ENCODE peak calls at places on chromosomes 7 and 10, in four cellular contexts. Y, D, F and I are unnamed samples.

GRCh38 chr7:65988084-65988483 is 6.1 kb upstream of the GUSB start:
- DNase-seq in F (no peak), Y (no peak), D (no peak), I (no peak)

GRCh38 chr7:5491251-5492044 is 67.8 kb upstream of the TNRC18 start:
- DNase-seq in F (no peak), Y (no peak), D (no peak), I (no peak)

GRCh38 chr7:31882187-31882586 is 188.0 kb downstream of the PDE1C start:
- DNase-seq in D (no peak), F (peak; percentile 37), Y (no peak), I (peak; percentile 40)

GRCh38 chr10:96912405-96912804 is 80.3 kb downstream of the LCOR start:
- DNase-seq in F (no peak), D (no peak), Y (no peak), I (no peak)

GRCh38 chr7:95199779-95200558 is 124.4 kb downstream of the PON1 start:
- DNase-seq in F (no peak), D (no peak), Y (peak; percentile 48), I (peak; percentile 67)

GRCh38 chr7:24438232-24438631 is 135.0 kb upstream of the PALS2 start:
- DNase-seq in D (no peak), Y (no peak), F (no peak), I (no peak)

GRCh38 chr10:119316729-119317097 is 109.3 kb downstream of the GRK5 start:
- DNase-seq in F (no peak), Y (peak; percentile 43), D (peak; percentile 22), I (peak; percentile 92)

GRCh38 chr7:34156336-34156735 is 251.0 kb downstream of the BMPER start:
- DNase-seq in D (no peak), F (no peak), Y (no peak), I (no peak)

GRCh38 chr10:112146799-112147198 is 36.8 kb downstream of the GPAM start:
- DNase-seq in D (no peak), F (no peak), Y (no peak), I (no peak)

GRCh38 chr10:18610517-18610916 is 40.9 kb downstream of the NSUN6 start:
- DNase-seq in D (peak; percentile 48), F (no peak), Y (peak; percentile 11), I (peak; percentile 58)

GRCh38 chr10:49290607-49291006 is 8.4 kb upstream of the C10orf71 start:
- DNase-seq in D (no peak), Y (no peak), F (no peak), I (no peak)

GRCh38 chr10:120503695-120504094 is 46.7 kb downstream of the PLPP4 start:
- DNase-seq in D (no peak), Y (no peak), F (no peak), I (no peak)

GRCh38 chr7:29878081-29878688 is 71.9 kb downstream of the WIPF3 start:
- DNase-seq in Y (no peak), D (peak; percentile 35), F (no peak), I (no peak)

GRCh38 chr10:93554760-93555432 is 11.6 kb upstream of the FFAR4 start:
- DNase-seq in Y (peak; percentile 80), D (peak; percentile 78), F (peak; percentile 85), I (peak; percentile 87)

GRCh38 chr10:66942407-66942806 is 16.6 kb downstream of the LRRTM3 start:
- DNase-seq in D (no peak), Y (no peak), F (no peak), I (no peak)
- H3K4me1 ChIP-seq in D (no peaks in the 10 kb centered on the region), Y (no peaks in the 10 kb centered on the region), F (no peaks in the 10 kb centered on the region), I (no peaks in the 10 kb centered on the region)

GRCh38 chr7:84111842-84112241 is 82.7 kb downstream of the SEMA3A start:
- DNase-seq in Y (no peak), D (no peak), F (no peak), I (no peak)

GRCh38 chr7:84110400-84110799 is 84.2 kb downstream of the SEMA3A start:
- DNase-seq in Y (no peak), F (no peak), D (no peak), I (peak; percentile 50)

GRCh38 chr7:84113906-84114875 is 80.4 kb downstream of the SEMA3A start:
- DNase-seq in F (no peak), Y (no peak), D (no peak), I (no peak)

GRCh38 chr7:84113286-84113685 is 81.3 kb downstream of the SEMA3A start:
- DNase-seq in F (no peak), Y (no peak), D (no peak), I (no peak)

DNA sequence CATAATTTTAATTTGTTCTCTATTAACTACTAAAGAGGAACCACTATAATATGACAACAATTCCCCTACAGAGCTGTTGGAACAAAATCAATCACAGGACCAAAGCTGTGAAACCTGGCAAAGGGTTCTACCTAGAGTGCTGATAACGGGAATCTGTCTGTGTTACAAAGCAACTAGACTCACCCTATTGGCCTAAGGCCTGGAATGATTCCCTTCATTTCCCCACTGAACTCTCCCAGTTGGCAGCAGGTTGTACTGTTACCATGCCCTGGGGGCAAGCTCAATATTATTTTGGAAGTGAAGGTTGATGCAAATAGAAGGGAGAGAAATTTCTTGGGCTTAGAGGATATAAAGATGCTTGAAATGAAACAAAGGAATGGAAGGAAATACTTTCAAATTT is 81.8 kb downstream of the SEMA3A start:
- DNase-seq in Y (no peak), F (no peak), D (no peak), I (peak; percentile 53)
- H3K4ac ChIP-seq in Y (no peak overlapping the region), F (no peak overlapping the region), D (no peak overlapping the region), I (no peak overlapping the region)

GRCh38 chr10:80453715-80454525 is at the start of gene TSPAN14:
- DNase-seq in D (peak; percentile 79), Y (peak; percentile 79), F (peak; percentile 82), I (peak; percentile 81)

GRCh38 chr10:80453392-80453714 is 757 bp upstream of the TSPAN14 start:
- DNase-seq in D (no peak), F (peak; percentile 41), Y (no peak), I (no peak)

GRCh38 chr10:80455461-80456345 is 1.6 kb downstream of the TSPAN14 start:
- DNase-seq in F (no peak), D (no peak), Y (no peak), I (no peak)

GRCh38 chr10:80452688-80453391 is 1.3 kb upstream of the TSPAN14 start:
- DNase-seq in Y (no peak), D (no peak), F (no peak), I (no peak)

DNA sequence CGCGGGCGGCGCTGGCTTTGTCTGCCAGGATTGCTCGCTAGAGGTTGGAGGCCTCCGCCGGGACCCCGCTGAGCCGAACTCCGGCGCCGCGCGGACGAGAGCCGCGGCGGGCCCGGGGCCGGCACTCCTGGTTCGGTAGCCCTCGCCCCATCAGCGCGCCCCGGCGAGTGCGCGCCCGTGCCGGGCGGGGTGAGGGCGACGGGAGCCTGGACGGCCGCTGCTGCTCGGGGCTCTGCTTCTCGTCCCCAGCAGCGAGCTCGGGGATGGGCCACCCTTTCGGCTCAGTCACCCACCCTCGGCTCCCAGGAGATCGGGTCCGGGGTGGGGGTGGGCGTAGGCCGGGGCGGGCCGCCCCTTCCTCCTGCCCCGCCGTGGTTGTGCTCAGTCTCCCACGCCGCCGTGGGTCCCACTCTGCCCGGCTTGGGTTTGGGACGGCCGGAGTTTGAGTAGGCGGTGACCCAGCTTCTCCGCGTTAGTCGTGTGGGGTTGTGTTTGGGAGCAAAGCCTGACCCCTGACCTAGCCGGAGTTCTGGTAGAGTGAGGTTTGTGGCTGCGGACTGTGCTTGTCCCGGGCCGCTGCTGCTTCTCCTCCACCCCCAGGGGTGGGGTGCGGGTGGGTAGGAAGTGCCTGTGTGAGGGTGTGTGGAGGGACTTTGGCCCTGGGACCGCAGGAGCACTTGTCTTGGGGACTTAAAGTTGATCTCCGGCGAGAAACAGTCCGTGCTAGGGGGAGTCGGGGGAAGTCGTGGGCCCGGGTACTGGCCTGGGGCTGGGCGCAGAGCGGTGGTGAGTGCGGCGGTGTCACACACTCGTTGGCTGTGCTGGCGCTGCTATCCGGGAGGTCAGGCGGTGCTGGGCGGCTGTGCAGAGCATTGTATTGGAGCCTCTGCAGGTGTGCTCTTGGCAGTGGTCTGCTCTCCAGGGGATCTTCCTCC is 683 bp downstream of the TSPAN14 start:
- DNase-seq in D (no peak), Y (no peak), F (peak; percentile 41), I (peak; percentile 52)
- H2BK120ac ChIP-seq in D (peak overlapping the region; percentile 90), Y (peak overlapping the region; percentile 65), F (no peak overlapping the region), I (peak overlapping the region; percentile 67)

GRCh38 chr7:46168231-46168630 is 247.2 kb upstream of the IGFBP3 start:
- DNase-seq in Y (no peak), D (no peak), F (no peak), I (no peak)
- H3K4me1 ChIP-seq in Y (no peaks in the 10 kb centered on the region), D (no peaks in the 10 kb centered on the region), F (no peaks in the 10 kb centered on the region), I (no peaks in the 10 kb centered on the region)

GRCh38 chr10:69179089-69179742 is 818 bp upstream of the SUPV3L1 start:
- DNase-seq in F (no peak), D (peak; percentile 49), Y (no peak), I (no peak)
- H3K4ac ChIP-seq in F (no peak overlapping the region), D (no peak overlapping the region), Y (no peak overlapping the region), I (no peak overlapping the region)

GRCh38 chr7:84512055-84512454 is 317.5 kb upstream of the SEMA3A start:
- DNase-seq in F (no peak), Y (no peak), D (no peak), I (no peak)
- H2BK120ac ChIP-seq in F (no peak overlapping the region), Y (no peak overlapping the region), D (no peak overlapping the region), I (no peak overlapping the region)

GRCh38 chr10:124104011-124104627 is 10.7 kb upstream of the CHST15 start:
- DNase-seq in Y (no peak), F (no peak), D (no peak), I (no peak)

GRCh38 chr10:124109261-124109660 is 15.9 kb upstream of the CHST15 start:
- DNase-seq in Y (no peak), D (no peak), F (no peak), I (no peak)

GRCh38 chr10:124105045-124105444 is 11.6 kb upstream of the CHST15 start:
- DNase-seq in F (no peak), Y (no peak), D (no peak), I (no peak)

GRCh38 chr10:124105594-124105993 is 12.2 kb upstream of the CHST15 start:
- DNase-seq in F (no peak), D (no peak), Y (no peak), I (no peak)

GRCh38 chr10:124106241-124106905 is 13.0 kb upstream of the CHST15 start:
- DNase-seq in Y (no peak), F (no peak), D (no peak), I (no peak)
- H3K4me1 ChIP-seq in Y (peaks cover 17% of the 10 kb centered on the region), F (no peaks in the 10 kb centered on the region), D (no peaks in the 10 kb centered on the region), I (no peaks in the 10 kb centered on the region)

DNA sequence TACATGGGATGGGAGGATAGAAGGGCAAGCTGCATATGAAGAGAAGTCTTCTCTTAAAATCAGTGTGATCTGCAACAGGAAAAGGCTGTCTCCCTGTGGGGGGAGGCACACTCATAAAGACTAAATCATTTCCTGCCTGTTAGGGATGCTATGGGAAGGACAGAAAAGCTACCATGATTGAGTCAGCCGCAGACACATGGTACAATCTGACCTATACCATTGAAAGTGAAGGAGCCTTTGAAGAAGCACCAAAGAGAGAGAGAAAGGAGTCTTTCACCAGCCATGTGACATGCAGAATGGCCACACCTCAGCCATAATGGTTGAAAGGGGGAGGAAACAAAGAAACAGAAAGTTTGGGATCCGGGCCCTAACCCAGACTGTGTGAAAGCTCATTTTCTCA is 29.1 kb downstream of the NUDCD3 start:
- DNase-seq in Y (no peak), D (no peak), F (no peak), I (peak; percentile 44)
- H3K4ac ChIP-seq in Y (no peak overlapping the region), D (no peak overlapping the region), F (no peak overlapping the region), I (no peak overlapping the region)